ENCODE peak calls at places on chromosome X, in six cellular contexts. H is Calu3; Y is endothelial cell; L is CD4-positive, alpha-beta T cell; N is right lobe of liver; T is dorsolateral prefrontal cortex. J is an unnamed sample.

GRCh38 chrX:70969635-70970481 is 39.0 kb upstream of the SLC7A3 start:
- DNase-seq in H (no peak), Y (no peak), L (no peak), N (no peak), T (no peak), J (no peak)

GRCh38 chrX:94400488-94400887 is 726.5 kb downstream of the FAM133A start:
- DNase-seq in H (no peak), Y (no peak), L (no peak), N (no peak), T (no peak), J (no peak)

GRCh38 chrX:44157858-44158257 is 184.7 kb upstream of the NDP start:
- DNase-seq in H (no peak), Y (no peak), L (no peak), N (no peak), T (no peak), J (no peak)

GRCh38 chrX:33840176-33840575 is 291.9 kb downstream of the FAM47A start:
- DNase-seq in H (no peak), Y (peak; percentile 4), L (no peak), N (no peak), T (no peak), J (no peak)

GRCh38 chrX:112677167-112677566 is 2.6 kb downstream of the LHFPL1 start:
- DNase-seq in H (no peak), Y (no peak), L (no peak), N (no peak), T (no peak), J (no peak)

GRCh38 chrX:150934453-150934852 is 36.0 kb upstream of the CD99L2 start:
- DNase-seq in H (no peak), Y (no peak), L (no peak), N (no peak), T (no peak), J (no peak)

GRCh38 chrX:123834116-123834515 is 25.7 kb upstream of the XIAP start:
- DNase-seq in H (no peak), Y (no peak), L (no peak), N (no peak), T (no peak), J (no peak)

GRCh38 chrX:111083101-111083500 is 12.9 kb upstream of the PAK3 start:
- DNase-seq in H (no peak), Y (no peak), L (no peak), N (no peak), T (no peak), J (no peak)

GRCh38 chrX:86383681-86384540 is 235.7 kb downstream of the DACH2 start:
- DNase-seq in H (no peak), Y (no peak), L (no peak), N (no peak), T (no peak), J (no peak)

GRCh38 chrX:152915541-152916241 is 17.8 kb downstream of the ZNF185 start:
- DNase-seq in H (peak; percentile 21), Y (peak; percentile 52), L (no peak), N (no peak), T (no peak), J (peak; percentile 58)

GRCh38 chrX:103688949-103689348 is 2.5 kb upstream of the MORF4L2 start:
- DNase-seq in H (no peak), Y (no peak), L (no peak), N (no peak), T (no peak), J (no peak)

GRCh38 chrX:107894038-107894437 is 68.4 kb downstream of the MID2 start:
- DNase-seq in H (peak; percentile 42), Y (peak; percentile 18), L (no peak), N (no peak), T (no peak), J (no peak)

GRCh38 chrX:152845618-152846240 is 14.9 kb downstream of the NSDHL start:
- DNase-seq in H (no peak), Y (no peak), L (no peak), N (no peak), T (no peak), J (no peak)

GRCh38 chrX:111375747-111376146 is 36.2 kb downstream of the DCX start:
- DNase-seq in H (no peak), Y (peak; percentile 7), L (no peak), N (no peak), T (no peak), J (no peak)

GRCh38 chrX:30612250-30612655 is 34.7 kb upstream of the TASL start:
- DNase-seq in H (no peak), Y (no peak), L (no peak), N (no peak), T (no peak), J (no peak)

GRCh38 chrX:55489315-55490009 is at the start of gene USP51:
- DNase-seq in H (peak; percentile 4), Y (peak; percentile 40), L (peak; percentile 22), N (peak; percentile 54), T (peak; percentile 46), J (no peak)

GRCh38 chrX:70129811-70130210 is 3.4 kb upstream of the IGBP1 start:
- DNase-seq in H (no peak), Y (no peak), L (no peak), N (no peak), T (no peak), J (no peak)

GRCh38 chrX:36909584-36909983 is 98.6 kb upstream of the FAM47C start:
- DNase-seq in H (no peak), Y (peak; percentile 3), L (no peak), N (no peak), T (no peak), J (no peak)

GRCh38 chrX:51406688-51407519 is 74.3 kb downstream of the NUDT10 start:
- DNase-seq in H (no peak), Y (no peak), L (no peak), N (no peak), T (no peak), J (no peak)

GRCh38 chrX:1323315-1323714 is 13.3 kb upstream of the IL3RA start:
- DNase-seq in H (peak; percentile 66), Y (peak; percentile 7), L (peak; percentile 22), N (peak; percentile 53), T (no peak), J (peak; percentile 82)

GRCh38 chrX:14356401-14356800 is 172.9 kb upstream of the GLRA2 start:
- DNase-seq in H (no peak), Y (no peak), L (no peak), N (no peak), T (no peak), J (no peak)

DNA sequence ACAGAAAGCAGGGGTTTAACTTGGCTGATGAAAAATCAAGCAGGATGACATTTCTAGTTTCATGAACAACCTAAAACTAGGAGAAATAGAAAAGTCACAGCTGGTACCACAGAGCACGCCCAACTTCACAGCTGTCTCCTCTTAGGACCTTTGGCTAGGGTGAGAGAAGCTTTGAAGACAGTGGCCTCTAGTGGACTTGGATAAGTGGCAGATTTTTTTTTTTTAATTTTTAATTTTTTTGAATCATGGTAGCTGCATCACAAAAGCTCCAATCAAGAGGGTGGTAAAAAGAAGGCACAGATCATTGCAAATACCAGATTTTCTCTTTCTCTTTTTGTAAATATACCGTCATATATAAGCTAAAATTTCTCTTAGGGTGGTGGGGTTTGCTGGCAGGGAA is 20.2 kb upstream of the MAP3K15 start:
- DNase-seq in H (no peak), Y (no peak), L (no peak), N (no peak), T (no peak), J (no peak)
- TF ChIP-seq CTCF in H (no peak), Y (no peak), L (no peak), N (peak; percentile 36), T (no peak), J (no peak)

DNA sequence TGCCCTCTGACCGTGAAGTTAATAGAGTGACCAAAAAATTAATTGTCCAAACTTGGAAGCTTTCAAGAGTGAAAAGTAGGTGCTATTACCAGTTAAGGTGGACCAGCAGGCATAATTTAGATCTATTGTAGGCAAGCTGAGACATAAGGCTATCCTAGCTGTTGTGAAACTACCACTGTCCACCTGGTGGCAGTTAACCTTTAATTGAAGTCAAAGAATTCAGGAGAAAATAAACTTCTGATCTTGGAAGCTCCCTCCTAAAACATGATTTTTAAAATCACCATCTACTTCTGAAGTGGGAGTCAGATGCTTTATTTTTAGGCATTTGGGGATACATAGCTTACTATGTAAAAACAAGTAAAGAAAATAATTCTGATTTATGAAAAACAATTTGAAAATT is 636.3 kb upstream of the HTR2C start:
- DNase-seq in H (no peak), Y (no peak), L (no peak), N (no peak), T (no peak), J (no peak)
- TF ChIP-seq CTCF in H (no peak), Y (no peak), L (no peak), N (peak; percentile 23), T (no peak), J (no peak)

DNA sequence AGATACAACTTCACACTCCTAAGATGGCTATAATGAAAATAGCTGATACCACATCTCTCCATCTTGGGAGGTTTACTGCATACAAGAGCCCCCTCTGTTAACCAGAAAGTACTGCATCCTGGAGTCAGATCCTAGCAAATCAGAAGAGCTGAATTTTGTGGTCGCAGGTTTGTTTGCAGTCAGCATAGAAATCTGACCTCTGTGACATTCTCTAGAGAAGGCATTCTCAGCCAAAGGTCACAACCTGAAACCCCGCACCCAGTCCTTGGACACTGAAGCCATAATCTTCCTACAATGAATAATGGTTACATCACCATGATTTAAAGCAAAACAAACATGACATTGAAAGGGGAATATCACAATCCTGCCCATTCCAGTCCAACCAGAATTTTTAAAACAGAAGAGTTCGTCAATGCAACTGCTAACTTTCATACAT is 17.7 kb downstream of the HS6ST2 start:
- DNase-seq in H (peak; percentile 66), Y (no peak), L (no peak), N (no peak), T (no peak), J (no peak)
- TF ChIP-seq CTCF in H (peak; percentile 23), Y (no peak), L (no peak), N (no peak), T (no peak), J (no peak)

GRCh38 chrX:102599084-102599949 is at the start of gene ARMCX5:
- DNase-seq in H (peak; percentile 77), Y (peak; percentile 56), L (peak; percentile 59), N (peak; percentile 58), T (peak; percentile 65), J (peak; percentile 55)

GRCh38 chrX:102604327-102604726 is 5.0 kb downstream of the ARMCX5 start:
- DNase-seq in H (no peak), Y (no peak), L (no peak), N (no peak), T (no peak), J (no peak)

GRCh38 chrX:102599950-102600579 is 750 bp downstream of the ARMCX5 start:
- DNase-seq in H (no peak), Y (no peak), L (no peak), N (no peak), T (no peak), J (no peak)
- TF ChIP-seq CTCF in H (no peak), Y (no peak), L (no peak), N (no peak), T (no peak), J (no peak)

GRCh38 chrX:12950851-12951589 is 23.9 kb upstream of the TMSB4X start:
- DNase-seq in H (peak; percentile 55), Y (peak; percentile 63), L (peak; percentile 67), N (peak; percentile 42), T (no peak), J (peak; percentile 64)
- TF ChIP-seq CTCF in H (no peak), Y (peak; percentile 28), L (peak; percentile 66), N (peak; percentile 41), T (no peak), J (peak; percentile 79)

GRCh38 chrX:9878141-9878875 is 88.8 kb upstream of the CLDN34 start:
- DNase-seq in H (no peak), Y (no peak), L (no peak), N (no peak), T (no peak), J (no peak)
- TF ChIP-seq CTCF in H (no peak), Y (no peak), L (no peak), N (no peak), T (no peak), J (no peak)

J was measured in CD14-positive monocyte.